ENCODE peak calls at places on chromosomes 12 and 14, in nine cellular contexts. One of them, this sample, is unnamed.

GRCh38 chr14:45089813-45090212 is 5.9 kb downstream of the PRPF39 start:
- DNase-seq in neuronal stem cell: no peak
- DNase-seq in aorta: no peak
- DNase-seq in upper lobe of right lung: no peak
- DNase-seq in dorsolateral prefrontal cortex: no peak
- DNase-seq in CD4-positive, alpha-beta memory T cell: no peak
- DNase-seq in breast epithelium: no peak
- DNase-seq in CD8-positive, alpha-beta memory T cell: no peak
- DNase-seq in AG04450: no peak
- DNase-seq in this sample: no peak

GRCh38 chr12:29023436-29024076 is 125.5 kb upstream of the FAR2 start:
- DNase-seq in dorsolateral prefrontal cortex: no peak
- DNase-seq in aorta: no peak
- DNase-seq in AG04450: no peak
- DNase-seq in CD4-positive, alpha-beta memory T cell: no peak
- DNase-seq in breast epithelium: no peak
- DNase-seq in CD8-positive, alpha-beta memory T cell: no peak
- DNase-seq in upper lobe of right lung: no peak
- DNase-seq in neuronal stem cell: no peak
- DNase-seq in this sample: no peak

GRCh38 chr12:76226397-76226796 is 121.8 kb downstream of the BBS10 start:
- DNase-seq in CD4-positive, alpha-beta memory T cell: no peak
- DNase-seq in CD8-positive, alpha-beta memory T cell: no peak
- DNase-seq in neuronal stem cell: no peak
- DNase-seq in AG04450: no peak
- DNase-seq in upper lobe of right lung: no peak
- DNase-seq in aorta: no peak
- DNase-seq in breast epithelium: no peak
- DNase-seq in dorsolateral prefrontal cortex: no peak
- DNase-seq in this sample: no peak

GRCh38 chr14:31898835-31899528 is 178.1 kb upstream of the ARHGAP5 start:
- DNase-seq in aorta: no peak
- DNase-seq in breast epithelium: no peak
- DNase-seq in neuronal stem cell: no peak
- DNase-seq in AG04450: no peak
- DNase-seq in CD8-positive, alpha-beta memory T cell: no peak
- DNase-seq in dorsolateral prefrontal cortex: no peak
- DNase-seq in CD4-positive, alpha-beta memory T cell: no peak
- DNase-seq in upper lobe of right lung: no peak
- DNase-seq in this sample: no peak

GRCh38 chr14:97788364-97788763 is 991.2 kb downstream of the VRK1 start:
- DNase-seq in aorta: no peak
- DNase-seq in upper lobe of right lung: no peak
- DNase-seq in neuronal stem cell: no peak
- DNase-seq in AG04450: no peak
- DNase-seq in breast epithelium: no peak
- DNase-seq in CD4-positive, alpha-beta memory T cell: no peak
- DNase-seq in CD8-positive, alpha-beta memory T cell: no peak
- DNase-seq in dorsolateral prefrontal cortex: no peak
- DNase-seq in this sample: no peak

GRCh38 chr12:47989666-47990065 is 14.6 kb downstream of the COL2A1 start:
- DNase-seq in dorsolateral prefrontal cortex: peak; percentile 16
- DNase-seq in AG04450: no peak
- DNase-seq in CD4-positive, alpha-beta memory T cell: no peak
- DNase-seq in breast epithelium: peak; percentile 34
- DNase-seq in upper lobe of right lung: no peak
- DNase-seq in CD8-positive, alpha-beta memory T cell: no peak
- DNase-seq in neuronal stem cell: no peak
- DNase-seq in aorta: no peak
- DNase-seq in this sample: no peak

GRCh38 chr12:24875014-24875413 is 73.9 kb downstream of the BCAT1 start:
- DNase-seq in dorsolateral prefrontal cortex: no peak
- DNase-seq in CD4-positive, alpha-beta memory T cell: no peak
- DNase-seq in AG04450: no peak
- DNase-seq in aorta: no peak
- DNase-seq in CD8-positive, alpha-beta memory T cell: no peak
- DNase-seq in breast epithelium: no peak
- DNase-seq in upper lobe of right lung: no peak
- DNase-seq in neuronal stem cell: no peak
- DNase-seq in this sample: no peak

GRCh38 chr14:62002636-62003035 is 240.4 kb downstream of the SNAPC1 start:
- DNase-seq in AG04450: no peak
- DNase-seq in dorsolateral prefrontal cortex: no peak
- DNase-seq in CD4-positive, alpha-beta memory T cell: no peak
- DNase-seq in breast epithelium: no peak
- DNase-seq in upper lobe of right lung: no peak
- DNase-seq in CD8-positive, alpha-beta memory T cell: no peak
- DNase-seq in neuronal stem cell: no peak
- DNase-seq in aorta: no peak
- DNase-seq in this sample: no peak

GRCh38 chr14:21965042-21965441 is 291.4 kb upstream of the OR4E1 start:
- DNase-seq in dorsolateral prefrontal cortex: no peak
- DNase-seq in CD4-positive, alpha-beta memory T cell: peak; percentile 34
- DNase-seq in AG04450: no peak
- DNase-seq in aorta: no peak
- DNase-seq in CD8-positive, alpha-beta memory T cell: peak; percentile 41
- DNase-seq in neuronal stem cell: no peak
- DNase-seq in breast epithelium: no peak
- DNase-seq in upper lobe of right lung: no peak
- DNase-seq in this sample: no peak

GRCh38 chr12:55703976-55704761 is 3.5 kb downstream of the ITGA7 start:
- DNase-seq in breast epithelium: no peak
- DNase-seq in CD8-positive, alpha-beta memory T cell: no peak
- DNase-seq in CD4-positive, alpha-beta memory T cell: no peak
- DNase-seq in aorta: peak; percentile 76
- DNase-seq in AG04450: no peak
- DNase-seq in neuronal stem cell: no peak
- DNase-seq in dorsolateral prefrontal cortex: no peak
- DNase-seq in upper lobe of right lung: no peak
- DNase-seq in this sample: no peak

GRCh38 chr14:56195727-56196126 is 77.5 kb downstream of the PELI2 start:
- DNase-seq in aorta: no peak
- DNase-seq in CD8-positive, alpha-beta memory T cell: no peak
- DNase-seq in dorsolateral prefrontal cortex: no peak
- DNase-seq in CD4-positive, alpha-beta memory T cell: no peak
- DNase-seq in upper lobe of right lung: no peak
- DNase-seq in breast epithelium: no peak
- DNase-seq in AG04450: no peak
- DNase-seq in neuronal stem cell: no peak
- DNase-seq in this sample: no peak

GRCh38 chr14:81506512-81506911 is 27.1 kb downstream of the SEL1L start:
- DNase-seq in AG04450: no peak
- DNase-seq in dorsolateral prefrontal cortex: no peak
- DNase-seq in aorta: no peak
- DNase-seq in upper lobe of right lung: no peak
- DNase-seq in breast epithelium: no peak
- DNase-seq in CD8-positive, alpha-beta memory T cell: no peak
- DNase-seq in neuronal stem cell: no peak
- DNase-seq in CD4-positive, alpha-beta memory T cell: no peak
- DNase-seq in this sample: no peak

GRCh38 chr14:90756755-90757345 is 59.4 kb downstream of the TTC7B start:
- DNase-seq in CD8-positive, alpha-beta memory T cell: no peak
- DNase-seq in neuronal stem cell: no peak
- DNase-seq in AG04450: no peak
- DNase-seq in CD4-positive, alpha-beta memory T cell: no peak
- DNase-seq in aorta: no peak
- DNase-seq in dorsolateral prefrontal cortex: peak; percentile 68
- DNase-seq in breast epithelium: no peak
- DNase-seq in upper lobe of right lung: no peak
- DNase-seq in this sample: no peak

GRCh38 chr14:66508846-66509621 is 1.1 kb downstream of the GPHN start:
- DNase-seq in aorta: peak; percentile 58
- DNase-seq in CD8-positive, alpha-beta memory T cell: peak; percentile 29
- DNase-seq in upper lobe of right lung: peak; percentile 73
- DNase-seq in breast epithelium: peak; percentile 51
- DNase-seq in dorsolateral prefrontal cortex: peak; percentile 40
- DNase-seq in AG04450: no peak
- DNase-seq in neuronal stem cell: peak; percentile 33
- DNase-seq in CD4-positive, alpha-beta memory T cell: peak; percentile 50
- DNase-seq in this sample: peak; percentile 29

GRCh38 chr14:69877492-69877891 is 1.7 kb upstream of the SMOC1 start:
- DNase-seq in neuronal stem cell: no peak
- DNase-seq in breast epithelium: no peak
- DNase-seq in aorta: no peak
- DNase-seq in upper lobe of right lung: no peak
- DNase-seq in CD8-positive, alpha-beta memory T cell: no peak
- DNase-seq in dorsolateral prefrontal cortex: no peak
- DNase-seq in AG04450: no peak
- DNase-seq in CD4-positive, alpha-beta memory T cell: no peak
- DNase-seq in this sample: no peak

DNA sequence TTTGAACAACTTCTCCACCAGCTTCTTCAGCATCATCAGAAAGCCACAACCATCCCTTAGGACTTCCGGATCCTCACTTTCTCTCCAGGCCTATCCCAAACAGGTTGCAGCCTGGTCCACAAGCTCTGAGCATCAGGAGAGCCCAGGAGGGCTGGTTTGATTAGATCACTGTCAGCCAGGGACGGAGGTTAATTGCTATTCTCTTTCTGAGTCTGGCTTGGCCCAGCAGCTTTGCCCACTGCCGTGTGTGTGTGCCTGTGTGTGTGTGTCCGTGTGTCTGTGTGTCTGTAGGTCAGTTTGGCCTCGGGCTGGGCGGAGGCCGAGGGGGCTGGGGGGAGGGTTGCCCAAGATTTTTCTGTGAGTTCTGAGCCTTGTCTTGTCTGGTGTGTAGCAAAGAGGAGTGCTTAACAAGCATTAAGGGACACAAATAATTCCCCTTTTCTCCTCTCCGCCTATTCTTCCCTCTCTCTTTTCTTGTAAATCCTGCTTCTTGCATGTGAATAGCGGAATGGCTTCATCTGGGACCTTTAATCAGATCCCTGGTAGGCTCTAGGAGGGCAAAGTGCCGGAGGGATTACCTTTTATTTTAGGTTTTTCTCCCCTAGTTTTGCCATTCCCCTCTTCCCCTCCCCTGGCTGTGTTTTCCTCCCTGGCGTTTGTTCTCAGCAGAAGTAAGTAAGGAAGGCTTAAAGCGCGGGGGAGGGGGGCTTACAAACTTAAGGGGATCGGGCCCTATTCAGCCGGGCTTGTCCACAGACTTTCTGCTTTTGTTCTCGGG is 138.2 kb upstream of the LHX5 start:
- DNase-seq in aorta: no peak
- DNase-seq in dorsolateral prefrontal cortex: no peak
- DNase-seq in breast epithelium: no peak
- DNase-seq in upper lobe of right lung: no peak
- DNase-seq in AG04450: no peak
- DNase-seq in neuronal stem cell: peak; percentile 90
- DNase-seq in CD4-positive, alpha-beta memory T cell: no peak
- DNase-seq in CD8-positive, alpha-beta memory T cell: no peak
- DNase-seq in this sample: no peak
- H3K27ac ChIP-seq in aorta: no peak overlapping the region
- H3K27ac ChIP-seq in dorsolateral prefrontal cortex: no peak overlapping the region
- H3K27ac ChIP-seq in breast epithelium: no peak overlapping the region
- H3K27ac ChIP-seq in upper lobe of right lung: no peak overlapping the region
- H3K27ac ChIP-seq in AG04450: no peak overlapping the region
- H3K27ac ChIP-seq in neuronal stem cell: peak overlapping the region; percentile 72
- H3K27ac ChIP-seq in CD4-positive, alpha-beta memory T cell: no peak overlapping the region
- H3K27ac ChIP-seq in CD8-positive, alpha-beta memory T cell: no peak overlapping the region
- H3K27ac ChIP-seq in this sample: no peak overlapping the region

GRCh38 chr14:68403794-68404522 is 388.9 kb downstream of the ZFP36L1 start:
- DNase-seq in aorta: no peak
- DNase-seq in AG04450: no peak
- DNase-seq in CD8-positive, alpha-beta memory T cell: no peak
- DNase-seq in neuronal stem cell: no peak
- DNase-seq in upper lobe of right lung: no peak
- DNase-seq in CD4-positive, alpha-beta memory T cell: no peak
- DNase-seq in dorsolateral prefrontal cortex: no peak
- DNase-seq in breast epithelium: no peak
- DNase-seq in this sample: no peak
- H3K4me3 ChIP-seq in aorta: no peak overlapping the region
- H3K4me3 ChIP-seq in AG04450: no peak overlapping the region
- H3K4me3 ChIP-seq in CD8-positive, alpha-beta memory T cell: no peak overlapping the region
- H3K4me3 ChIP-seq in neuronal stem cell: no peak overlapping the region
- H3K4me3 ChIP-seq in upper lobe of right lung: no peak overlapping the region
- H3K4me3 ChIP-seq in CD4-positive, alpha-beta memory T cell: no peak overlapping the region
- H3K4me3 ChIP-seq in dorsolateral prefrontal cortex: no peak overlapping the region
- H3K4me3 ChIP-seq in breast epithelium: no peak overlapping the region
- H3K4me3 ChIP-seq in this sample: no peak overlapping the region

DNA sequence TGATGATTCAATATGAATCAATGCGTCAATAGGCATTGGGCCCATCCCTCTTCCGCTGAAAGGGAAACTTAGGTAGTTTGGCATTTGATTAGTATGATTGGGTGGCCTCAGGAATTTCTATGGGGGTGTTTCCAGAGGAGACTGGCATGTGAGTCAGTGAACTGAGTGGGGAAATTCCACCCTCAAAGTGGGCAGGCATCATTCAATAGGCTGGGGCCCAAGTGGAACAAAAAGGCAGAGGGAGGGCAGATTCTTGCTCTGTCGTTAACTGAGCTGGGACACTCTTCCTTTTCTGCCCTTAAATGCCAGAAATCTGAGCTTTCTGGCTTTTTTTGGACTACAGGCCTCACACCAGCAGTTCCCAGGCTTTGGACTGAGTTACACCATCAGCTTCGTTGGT is 373.5 kb downstream of the RPS29 start:
- DNase-seq in upper lobe of right lung: no peak
- DNase-seq in AG04450: no peak
- DNase-seq in aorta: no peak
- DNase-seq in CD4-positive, alpha-beta memory T cell: no peak
- DNase-seq in neuronal stem cell: no peak
- DNase-seq in CD8-positive, alpha-beta memory T cell: no peak
- DNase-seq in breast epithelium: no peak
- DNase-seq in dorsolateral prefrontal cortex: no peak
- DNase-seq in this sample: no peak
- H3K27ac ChIP-seq in upper lobe of right lung: no peak overlapping the region
- H3K27ac ChIP-seq in AG04450: no peak overlapping the region
- H3K27ac ChIP-seq in aorta: no peak overlapping the region
- H3K27ac ChIP-seq in CD4-positive, alpha-beta memory T cell: no peak overlapping the region
- H3K27ac ChIP-seq in neuronal stem cell: no peak overlapping the region
- H3K27ac ChIP-seq in CD8-positive, alpha-beta memory T cell: no peak overlapping the region
- H3K27ac ChIP-seq in breast epithelium: peak overlapping the region; percentile 12
- H3K27ac ChIP-seq in dorsolateral prefrontal cortex: no peak overlapping the region
- H3K27ac ChIP-seq in this sample: no peak overlapping the region

GRCh38 chr14:73770977-73771847 is 57.0 kb upstream of the PNMA1 start:
- DNase-seq in AG04450: no peak
- DNase-seq in CD8-positive, alpha-beta memory T cell: no peak
- DNase-seq in aorta: peak; percentile 33
- DNase-seq in upper lobe of right lung: no peak
- DNase-seq in neuronal stem cell: no peak
- DNase-seq in dorsolateral prefrontal cortex: no peak
- DNase-seq in breast epithelium: no peak
- DNase-seq in CD4-positive, alpha-beta memory T cell: no peak
- DNase-seq in this sample: no peak

GRCh38 chr14:73773441-73774243 is 59.5 kb upstream of the PNMA1 start:
- DNase-seq in breast epithelium: no peak
- DNase-seq in aorta: peak; percentile 9
- DNase-seq in CD8-positive, alpha-beta memory T cell: no peak
- DNase-seq in CD4-positive, alpha-beta memory T cell: no peak
- DNase-seq in AG04450: no peak
- DNase-seq in neuronal stem cell: no peak
- DNase-seq in upper lobe of right lung: no peak
- DNase-seq in dorsolateral prefrontal cortex: no peak
- DNase-seq in this sample: no peak

GRCh38 chr14:73774244-73774575 is 60.0 kb upstream of the PNMA1 start:
- DNase-seq in breast epithelium: no peak
- DNase-seq in upper lobe of right lung: no peak
- DNase-seq in CD4-positive, alpha-beta memory T cell: no peak
- DNase-seq in AG04450: no peak
- DNase-seq in dorsolateral prefrontal cortex: no peak
- DNase-seq in CD8-positive, alpha-beta memory T cell: no peak
- DNase-seq in neuronal stem cell: no peak
- DNase-seq in aorta: peak; percentile 20
- DNase-seq in this sample: no peak

GRCh38 chr14:73774671-73775070 is 60.5 kb upstream of the PNMA1 start:
- DNase-seq in CD4-positive, alpha-beta memory T cell: no peak
- DNase-seq in AG04450: no peak
- DNase-seq in aorta: peak; percentile 33
- DNase-seq in dorsolateral prefrontal cortex: no peak
- DNase-seq in CD8-positive, alpha-beta memory T cell: no peak
- DNase-seq in neuronal stem cell: no peak
- DNase-seq in breast epithelium: no peak
- DNase-seq in upper lobe of right lung: no peak
- DNase-seq in this sample: no peak

GRCh38 chr14:73771848-73772705 is 57.9 kb upstream of the PNMA1 start:
- DNase-seq in neuronal stem cell: no peak
- DNase-seq in CD4-positive, alpha-beta memory T cell: peak; percentile 61
- DNase-seq in upper lobe of right lung: peak; percentile 86
- DNase-seq in AG04450: no peak
- DNase-seq in CD8-positive, alpha-beta memory T cell: peak; percentile 68
- DNase-seq in aorta: peak; percentile 63
- DNase-seq in dorsolateral prefrontal cortex: no peak
- DNase-seq in breast epithelium: no peak
- DNase-seq in this sample: no peak
- H3K4me3 ChIP-seq in neuronal stem cell: no peak overlapping the region
- H3K4me3 ChIP-seq in CD4-positive, alpha-beta memory T cell: no peak overlapping the region
- H3K4me3 ChIP-seq in upper lobe of right lung: no peak overlapping the region
- H3K4me3 ChIP-seq in AG04450: no peak overlapping the region
- H3K4me3 ChIP-seq in CD8-positive, alpha-beta memory T cell: peak overlapping the region; percentile 28
- H3K4me3 ChIP-seq in aorta: no peak overlapping the region
- H3K4me3 ChIP-seq in dorsolateral prefrontal cortex: peak overlapping the region; percentile 36
- H3K4me3 ChIP-seq in breast epithelium: no peak overlapping the region
- H3K4me3 ChIP-seq in this sample: peak overlapping the region; percentile 38